ENCODE peak calls at places on chromosomes 12 and 14, in seven cellular contexts. A is IMR-90, W is cardiac fibroblast, U is AG04450, Z is neural progenitor cell, E is fibroblast of lung, J is H9. I is an unnamed sample.

GRCh38 chr14:50659327-50659974 is 8.7 kb downstream of the SAV1 start:
- DNase-seq in A (no peak), W (peak), U (no peak), Z (no peak), E (no peak), J (no peak), I (no peak)

GRCh38 chr12:3263939-3264699 is 186.9 kb downstream of the TSPAN9 start:
- DNase-seq in A (no peak), W (no peak), U (no peak), Z (no peak), E (no peak), J (no peak), I (peak)

GRCh38 chr12:113155060-113155459 is 5.5 kb downstream of the CFAP73 start:
- DNase-seq in A (no peak), W (no peak), U (no peak), Z (no peak), E (no peak), J (no peak), I (no peak)

GRCh38 chr14:20611277-20611676 is 20.1 kb upstream of the RNASE12 start:
- DNase-seq in A (no peak), W (no peak), U (no peak), Z (no peak), E (no peak), J (no peak), I (no peak)

GRCh38 chr12:96773031-96773430 is 134.0 kb upstream of the NEDD1 start:
- DNase-seq in A (no peak), W (peak), U (no peak), Z (no peak), E (no peak), J (no peak), I (no peak)

GRCh38 chr14:28756896-28757570 is 9.6 kb upstream of the FOXG1 start:
- DNase-seq in A (peak), W (peak), U (no peak), Z (peak), E (peak), J (peak), I (peak)

GRCh38 chr12:19234171-19234704 is 104.7 kb downstream of the PLEKHA5 start:
- DNase-seq in A (peak), W (peak), U (no peak), Z (no peak), E (peak), J (no peak), I (no peak)

GRCh38 chr12:97541366-97541765 is 78.8 kb downstream of the RMST start:
- DNase-seq in A (no peak), W (no peak), U (no peak), Z (no peak), E (no peak), J (no peak), I (no peak)

GRCh38 chr14:96055065-96055752 is 16.0 kb downstream of the C14orf132 start:
- DNase-seq in A (peak), W (peak), U (no peak), Z (no peak), E (peak), J (no peak), I (peak)

GRCh38 chr12:24534632-24535031 is 414.3 kb downstream of the BCAT1 start:
- DNase-seq in A (no peak), W (peak), U (no peak), Z (peak), E (no peak), J (no peak), I (no peak)

GRCh38 chr12:72010365-72010764 is 71.7 kb downstream of the TPH2 start:
- DNase-seq in A (peak), W (no peak), U (no peak), Z (no peak), E (peak), J (no peak), I (no peak)
- TF ChIP-seq CTCF in A (no peak), W (no peak), U (no peak), Z (no peak), E (no peak), J (no peak), I (no peak)

DNA sequence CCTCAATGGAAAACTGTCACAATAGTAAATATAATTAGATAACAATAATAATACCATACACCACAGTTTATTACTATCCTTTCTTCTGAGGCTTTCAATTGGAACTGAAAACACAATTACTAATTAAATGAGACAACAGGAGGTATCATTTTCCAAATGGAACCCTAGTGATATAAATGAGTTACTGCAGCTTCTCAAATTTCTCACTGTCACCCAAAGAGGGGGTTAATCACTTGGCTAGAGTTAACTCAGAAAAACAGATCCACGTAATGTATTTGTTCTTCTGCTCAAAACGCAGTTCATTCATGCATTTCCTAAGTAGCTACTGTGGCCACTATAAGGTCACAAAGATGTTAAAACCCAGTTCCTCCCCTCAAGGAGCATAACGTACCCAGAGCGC is 120.9 kb upstream of the FOXN3 start:
- DNase-seq in A (no peak), W (no peak), U (no peak), Z (no peak), E (no peak), J (no peak), I (no peak)
- TF ChIP-seq CTCF in A (no peak), W (no peak), U (peak), Z (peak), E (no peak), J (peak), I (peak)

DNA sequence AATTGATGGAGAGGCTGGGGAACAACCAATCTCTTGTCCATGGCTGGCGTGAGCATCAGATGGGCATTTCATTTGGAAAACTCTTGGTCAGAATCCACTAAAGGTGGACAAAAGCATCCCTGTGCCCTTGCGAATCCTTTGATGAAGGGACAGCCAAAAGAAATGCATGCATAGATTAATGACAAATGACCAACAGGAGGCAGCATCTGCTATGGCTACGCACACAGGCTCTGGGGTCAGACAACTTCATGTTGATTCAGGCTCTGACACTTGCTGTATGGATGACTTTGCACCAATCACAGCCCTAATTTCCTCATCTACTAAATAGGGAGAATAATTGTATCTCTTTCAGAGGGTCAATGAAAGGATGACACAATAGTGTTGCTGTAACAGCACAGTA is 117.5 kb downstream of the ASCL4 start:
- DNase-seq in A (peak), W (peak), U (no peak), Z (peak), E (no peak), J (peak), I (no peak)
- TF ChIP-seq CTCF in A (peak), W (peak), U (no peak), Z (peak), E (peak), J (peak), I (peak)

GRCh38 chr12:128671528-128672042 is 152.2 kb downstream of the SLC15A4 start:
- DNase-seq in A (no peak), W (no peak), U (no peak), Z (no peak), E (no peak), J (no peak), I (no peak)
- TF ChIP-seq CTCF in A (no peak), W (no peak), U (no peak), Z (peak), E (no peak), J (peak), I (peak)